ENCODE peak calls at places on chromosomes 11 and 22, in seven cellular contexts. C, L, O, S, F, B and Y are unnamed samples.

GRCh38 chr22:42365942-42366660 is 66.1 kb downstream of the NFAM1 start:
- DNase-seq in S (no peak), B (no peak), O (no peak), L (no peak), F (no peak), C (no peak), Y (no peak)

GRCh38 chr11:42974510-42974909 is 337.3 kb upstream of the API5 start:
- DNase-seq in B (no peak), C (no peak), O (no peak), L (no peak), S (no peak), F (no peak), Y (no peak)

GRCh38 chr11:44221486-44221885 is 88.5 kb downstream of the ALX4 start:
- DNase-seq in O (no peak), F (no peak), L (no peak), C (peak; percentile 58), S (no peak), B (no peak), Y (peak; percentile 40)

GRCh38 chr11:19080579-19080993 is 20.1 kb upstream of the MRGPRX2 start:
- DNase-seq in F (no peak), B (no peak), C (peak; percentile 82), S (no peak), O (no peak), L (no peak), Y (peak; percentile 62)

GRCh38 chr22:39234867-39235687 is 9.7 kb downstream of the PDGFB start:
- DNase-seq in O (no peak), F (no peak), B (no peak), S (no peak), C (no peak), L (no peak), Y (no peak)

GRCh38 chr11:114412946-114413345 is 12.5 kb downstream of the RBM7 start:
- DNase-seq in C (no peak), B (no peak), S (no peak), L (no peak), O (no peak), F (no peak), Y (no peak)

GRCh38 chr11:73383249-73384126 is 7.3 kb downstream of the RELT start:
- DNase-seq in C (peak; percentile 33), F (peak; percentile 20), L (no peak), B (no peak), S (no peak), O (no peak), Y (no peak)

GRCh38 chr11:18727499-18728236 is 1.7 kb upstream of the IGSF22 start:
- DNase-seq in S (peak; percentile 62), O (no peak), F (no peak), L (no peak), B (peak; percentile 40), C (peak; percentile 44), Y (peak; percentile 20)

GRCh38 chr11:134453441-134453840 is 41.4 kb upstream of the B3GAT1 start:
- DNase-seq in B (no peak), C (no peak), S (no peak), O (peak; percentile 23), L (no peak), F (peak; percentile 34), Y (no peak)

GRCh38 chr11:128714881-128715280 is 21.0 kb downstream of the FLI1 start:
- DNase-seq in L (no peak), C (peak; percentile 93), S (no peak), F (no peak), O (no peak), B (no peak), Y (peak; percentile 96)

GRCh38 chr11:126086248-126086647 is 23.6 kb upstream of the CDON start:
- DNase-seq in L (no peak), S (no peak), B (no peak), C (no peak), F (no peak), O (no peak), Y (no peak)

GRCh38 chr11:73372371-73372993 is 3.7 kb upstream of the RELT start:
- DNase-seq in L (no peak), O (no peak), B (no peak), C (no peak), S (no peak), F (no peak), Y (no peak)

GRCh38 chr11:12218909-12219308 is 108.5 kb downstream of the MICAL2 start:
- DNase-seq in S (no peak), B (no peak), F (no peak), L (no peak), O (no peak), C (no peak), Y (no peak)